ENCODE peak calls at places on chromosomes 2 and 18, in five cellular contexts. Z is H54, W is pons, N is AG08395, E is DMS153. I is an unnamed sample.

GRCh38 chr2:105283532-105283931 is 42.0 kb downstream of the GPR45 start:
- DNase-seq in E (no peak), Z (no peak), W (no peak), N (no peak), I (no peak)

GRCh38 chr18:10408131-10408530 is 46.3 kb upstream of the APCDD1 start:
- DNase-seq in Z (no peak), E (no peak), W (no peak), N (no peak), I (no peak)

GRCh38 chr2:177666408-177666807 is 273.8 kb downstream of the AGPS start:
- DNase-seq in Z (no peak), E (no peak), N (no peak), W (no peak), I (no peak)

GRCh38 chr2:174438146-174438886 is 42.8 kb downstream of the SCRN3 start:
- DNase-seq in E (no peak), Z (no peak), W (peak), N (no peak), I (no peak)

GRCh38 chr2:69298261-69298660 is 88.8 kb downstream of the GFPT1 start:
- DNase-seq in E (no peak), Z (peak), W (no peak), N (peak), I (no peak)

GRCh38 chr18:27239669-27240068 is 54.6 kb upstream of the CHST9 start:
- DNase-seq in Z (no peak), E (no peak), W (no peak), N (no peak), I (no peak)

GRCh38 chr2:119283873-119284331 is 60.3 kb downstream of the STEAP3 start:
- DNase-seq in E (no peak), Z (peak), N (peak), W (peak), I (no peak)

GRCh38 chr2:29700560-29700959 is 220.8 kb downstream of the ALK start:
- DNase-seq in E (no peak), N (peak), W (no peak), Z (no peak), I (no peak)

GRCh38 chr2:22329097-22329716 is 1055.8 kb upstream of the KLHL29 start:
- DNase-seq in W (no peak), E (peak), Z (no peak), N (no peak), I (peak)

GRCh38 chr2:12819721-12820120 is 103.0 kb downstream of the TRIB2 start:
- DNase-seq in E (no peak), N (peak), W (no peak), Z (no peak), I (no peak)

GRCh38 chr2:636151-636621 is 41.0 kb downstream of the TMEM18 start:
- DNase-seq in N (no peak), W (no peak), Z (no peak), E (no peak), I (no peak)

GRCh38 chr2:203685081-203685621 is 21.3 kb upstream of the CD28 start:
- DNase-seq in E (no peak), N (peak), Z (peak), W (no peak), I (no peak)

GRCh38 chr2:208156439-208156838 is 7.0 kb downstream of the CRYGA start:
- DNase-seq in N (no peak), E (no peak), Z (no peak), W (no peak), I (no peak)

GRCh38 chr2:173355132-173355865 is 627 bp downstream of the CDCA7 start:
- DNase-seq in E (peak), N (peak), W (no peak), Z (peak), I (peak)

GRCh38 chr2:121001641-121002040 is 266.0 kb downstream of the GLI2 start:
- DNase-seq in Z (no peak), N (no peak), E (no peak), W (no peak), I (no peak)